ENCODE peak calls at places on chromosomes 1 and 21, in eight cellular contexts. O is dorsolateral prefrontal cortex; I is NCI-H748 treated with DMSO at 0.1 percent for 48 hours; Z is breast epithelium; N is NAMALWA; L is HT-29; S is body of pancreas; C is activated CD4-positive, alpha-beta T cell treated with anti-CD3 and anti-CD28 coated beads, Interleukin-2, amount 10 ng/mL, durations not matched to agents 7 days and 5 days. A is an unnamed sample.

GRCh38 chr1:220991959-220992704 is 112.9 kb downstream of the HLX start:
- DNase-seq in C (no peak), O (no peak), S (no peak), N (no peak), L (no peak), Z (no peak), I (no peak), A (no peak)

GRCh38 chr1:116853680-116854191 is 56.0 kb upstream of the PTGFRN start:
- DNase-seq in Z (no peak), N (no peak), I (peak), C (no peak), O (no peak), L (peak), S (peak), A (peak)

GRCh38 chr1:214380418-214380817 is 99.5 kb downstream of the SMYD2 start:
- DNase-seq in S (no peak), L (no peak), I (no peak), C (no peak), O (no peak), Z (no peak), N (no peak), A (no peak)

GRCh38 chr1:113683384-113684152 is 75.7 kb downstream of the PHTF1 start:
- DNase-seq in N (no peak), Z (no peak), O (no peak), C (no peak), I (no peak), L (no peak), S (no peak), A (peak)

GRCh38 chr1:213968391-213968790 is 19.4 kb upstream of the PROX1 start:
- DNase-seq in I (no peak), C (no peak), Z (no peak), N (no peak), L (no peak), S (no peak), O (no peak), A (no peak)

GRCh38 chr1:36182734-36183133 is 26.8 kb downstream of the MAP7D1 start:
- DNase-seq in Z (no peak), C (no peak), O (no peak), S (no peak), L (no peak), I (no peak), N (no peak), A (no peak)

GRCh38 chr1:222815367-222815765 is 527 bp downstream of the DISP1 start:
- DNase-seq in L (no peak), I (no peak), Z (peak), N (peak), S (no peak), C (peak), O (peak), A (no peak)

GRCh38 chr1:150650193-150650592 is 20.8 kb upstream of the ENSA start:
- DNase-seq in Z (no peak), C (no peak), S (peak), I (no peak), N (peak), O (no peak), L (peak), A (no peak)

GRCh38 chr1:31218705-31219104 is 21.0 kb downstream of the NKAIN1 start:
- DNase-seq in O (peak), L (no peak), I (no peak), C (no peak), Z (no peak), N (no peak), S (no peak), A (no peak)

GRCh38 chr1:32874860-32875793 is 4.4 kb upstream of the FNDC5 start:
- DNase-seq in L (no peak), C (no peak), N (no peak), I (no peak), Z (no peak), S (no peak), O (no peak), A (no peak)

GRCh38 chr21:36887983-36888382 is 78.5 kb downstream of the HLCS start:
- DNase-seq in Z (no peak), I (no peak), O (no peak), L (no peak), C (no peak), N (no peak), S (no peak), A (no peak)

GRCh38 chr1:178031856-178032320 is 62.0 kb upstream of the RASAL2 start:
- DNase-seq in L (peak), Z (peak), N (peak), O (peak), C (peak), I (peak), S (peak), A (peak)

GRCh38 chr1:199129247-199129646 is 490.4 kb downstream of the PTPRC start:
- DNase-seq in N (no peak), Z (no peak), C (no peak), I (no peak), S (no peak), L (no peak), O (no peak), A (peak)

GRCh38 chr1:23657659-23658275 is 33.8 kb upstream of the RPL11 start:
- DNase-seq in I (peak), C (peak), O (no peak), N (peak), S (peak), Z (no peak), L (peak), A (peak)

GRCh38 chr1:31581821-31582810 is 5.8 kb downstream of the TINAGL1 start:
- DNase-seq in C (no peak), I (no peak), S (no peak), Z (no peak), L (peak), N (no peak), O (no peak), A (no peak)

GRCh38 chr1:64474639-64475038 is 4.7 kb downstream of the CACHD1 start:
- DNase-seq in L (no peak), I (no peak), S (peak), N (no peak), C (no peak), Z (peak), O (no peak), A (no peak)

GRCh38 chr1:223856386-223856785 is 10.6 kb upstream of the TP53BP2 start:
- DNase-seq in N (no peak), S (no peak), O (no peak), I (no peak), C (no peak), L (no peak), Z (no peak), A (no peak)

GRCh38 chr1:51119331-51119730 is 17.3 kb downstream of the C1orf185 start:
- DNase-seq in O (no peak), I (no peak), C (no peak), Z (no peak), L (no peak), N (no peak), S (no peak), A (no peak)

GRCh38 chr1:202806845-202807366 is 1.3 kb downstream of the KDM5B start:
- DNase-seq in N (no peak), I (no peak), C (peak), Z (no peak), L (peak), O (peak), S (peak), A (peak)

A was measured in endothelial cell of umbilical vein.